ENCODE peak calls at places on chromosomes 5 and 9, in ten cellular contexts. L is IMR-90, Q is pancreas, U is prostate gland, H is cardiac muscle cell, D is left ventricle myocardium inferior, E is breast epithelium, V is aorta, X is endothelial cell of umbilical vein, G is neuronal stem cell. S is an unnamed sample.
A peak's percentile ranks its signal among the peaks of the same experiment; 100 is the strongest.

GRCh38 chr5:120447706-120448239 is 16.3 kb upstream of the PRR16 start:
- DNase-seq in V (no peak), U (no peak), L (peak; percentile 41), H (no peak), D (no peak), G (no peak), Q (no peak), E (no peak), X (peak; percentile 49), S (no peak)

GRCh38 chr5:73384861-73385260 is 63.7 kb downstream of the FOXD1 start:
- DNase-seq in Q (no peak), L (no peak), V (no peak), E (no peak), H (no peak), D (no peak), U (no peak), G (no peak), X (no peak), S (no peak)

GRCh38 chr5:149485655-149486615 is 65.3 kb downstream of the CSNK1A1 start:
- DNase-seq in H (peak; percentile 54), U (peak; percentile 99), V (no peak), G (no peak), L (peak; percentile 100), D (peak; percentile 73), X (peak; percentile 98), E (peak; percentile 86), Q (peak; percentile 83), S (peak; percentile 91)

GRCh38 chr9:133116346-133117231 is 4.5 kb downstream of the RALGDS start:
- DNase-seq in E (no peak), V (peak; percentile 67), G (no peak), U (no peak), H (no peak), Q (peak; percentile 59), X (no peak), L (no peak), D (peak; percentile 17), S (no peak)

GRCh38 chr9:131194767-131195166 is 69.4 kb downstream of the NUP214 start:
- DNase-seq in L (no peak), E (no peak), Q (no peak), V (no peak), D (no peak), U (no peak), G (no peak), H (no peak), X (no peak), S (no peak)

GRCh38 chr9:73577867-73578266 is 426.2 kb downstream of the ANXA1 start:
- DNase-seq in Q (no peak), X (no peak), V (no peak), E (no peak), D (no peak), U (no peak), G (no peak), H (peak; percentile 36), L (no peak), S (no peak)

GRCh38 chr9:91948423-91949292 is 1.4 kb downstream of the ROR2 start:
- DNase-seq in H (peak; percentile 76), X (no peak), Q (peak; percentile 55), D (peak; percentile 25), V (peak; percentile 77), G (peak; percentile 69), U (peak; percentile 81), E (peak; percentile 76), L (peak; percentile 57), S (peak; percentile 73)

GRCh38 chr5:133527311-133527710 is 85.0 kb downstream of the FSTL4 start:
- DNase-seq in Q (no peak), E (no peak), X (no peak), D (no peak), V (no peak), G (no peak), H (no peak), L (peak; percentile 22), U (no peak), S (no peak)

GRCh38 chr9:98502976-98503325 is 205.8 kb downstream of the GABBR2 start:
- DNase-seq in Q (no peak), E (no peak), H (peak; percentile 47), D (peak; percentile 26), G (no peak), V (no peak), U (no peak), L (peak; percentile 56), X (no peak), S (no peak)

GRCh38 chr9:129125478-129125877 is 14.3 kb downstream of the PTPA start:
- DNase-seq in D (no peak), Q (no peak), X (no peak), L (peak; percentile 91), U (no peak), E (no peak), V (no peak), H (no peak), G (no peak), S (no peak)

GRCh38 chr9:134210908-134211810 is 46.8 kb upstream of the RNU6ATAC start:
- DNase-seq in Q (peak; percentile 37), H (no peak), D (peak; percentile 37), L (no peak), V (peak; percentile 78), E (no peak), X (no peak), U (peak; percentile 81), G (no peak), S (peak; percentile 16)

GRCh38 chr5:141084487-141084989 is 9.9 kb upstream of the PCDHB2 start:
- DNase-seq in X (peak; percentile 39), L (peak; percentile 9), V (no peak), D (no peak), G (peak; percentile 8), H (peak; percentile 69), E (peak; percentile 64), U (no peak), Q (peak; percentile 53), S (peak; percentile 39)

GRCh38 chr5:178529080-178529479 is 61.1 kb downstream of the COL23A1 start:
- DNase-seq in H (no peak), U (no peak), X (no peak), V (no peak), Q (no peak), G (no peak), E (no peak), D (no peak), L (no peak), S (no peak)
- H3K9me3 ChIP-seq in H (no peaks in the 10 kb centered on the region), U (no peaks in the 10 kb centered on the region), X (no peaks in the 10 kb centered on the region), V (no peaks in the 10 kb centered on the region), Q (no peaks in the 10 kb centered on the region), G (no peaks in the 10 kb centered on the region), E (no peaks in the 10 kb centered on the region), D (no peaks in the 10 kb centered on the region), L (peaks cover 48% of the 10 kb centered on the region), S (no peaks in the 10 kb centered on the region)

DNA sequence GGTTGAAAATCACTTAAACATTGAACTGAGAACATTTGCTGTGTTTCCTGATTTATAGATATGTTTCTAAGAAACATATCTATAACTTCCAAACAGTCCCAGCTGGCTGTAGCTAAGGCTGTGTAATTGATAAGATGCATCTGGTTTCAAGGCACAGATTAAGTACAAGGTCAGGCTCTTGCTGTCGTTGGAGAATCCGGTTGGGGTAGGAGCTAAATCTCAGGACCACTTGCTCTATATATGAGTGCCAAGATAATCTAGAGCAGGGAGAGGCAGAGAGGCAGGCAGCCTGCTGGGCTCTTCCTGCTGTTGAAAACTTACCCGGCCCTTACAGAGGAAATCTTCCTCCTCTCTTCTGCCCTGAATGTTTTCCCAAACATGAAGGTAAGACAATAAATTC is at the start of gene C7:
- DNase-seq in D (no peak), E (no peak), Q (no peak), U (no peak), H (peak; percentile 45), X (peak; percentile 35), G (no peak), L (peak; percentile 19), V (no peak), S (peak; percentile 17)
- H3K4me3 ChIP-seq in D (peak within 1 kb of the TSS; percentile 51), E (no peak within 1 kb of the TSS), Q (peak within 1 kb of the TSS; percentile 5), U (peak within 1 kb of the TSS; percentile 3), H (peak within 1 kb of the TSS; percentile 20), X (no peak within 1 kb of the TSS), G (no peak within 1 kb of the TSS), L (no peak within 1 kb of the TSS), V (no peak within 1 kb of the TSS), S (no peak within 1 kb of the TSS)

GRCh38 chr5:150945501-150945900 is 40.7 kb upstream of the ZNF300 start:
- DNase-seq in H (no peak), G (no peak), E (no peak), X (no peak), L (peak; percentile 5), U (no peak), Q (no peak), V (no peak), D (no peak), S (no peak)

GRCh38 chr5:150946351-150946905 is 41.6 kb upstream of the ZNF300 start:
- DNase-seq in G (no peak), X (peak; percentile 88), E (peak; percentile 75), L (peak; percentile 39), U (peak; percentile 62), H (no peak), D (peak; percentile 86), V (peak; percentile 94), Q (peak; percentile 87), S (peak; percentile 88)

GRCh38 chr5:150945947-150946346 is 41.2 kb upstream of the ZNF300 start:
- DNase-seq in E (no peak), H (no peak), L (no peak), U (no peak), V (no peak), Q (no peak), G (no peak), D (no peak), X (no peak), S (peak; percentile 16)

DNA sequence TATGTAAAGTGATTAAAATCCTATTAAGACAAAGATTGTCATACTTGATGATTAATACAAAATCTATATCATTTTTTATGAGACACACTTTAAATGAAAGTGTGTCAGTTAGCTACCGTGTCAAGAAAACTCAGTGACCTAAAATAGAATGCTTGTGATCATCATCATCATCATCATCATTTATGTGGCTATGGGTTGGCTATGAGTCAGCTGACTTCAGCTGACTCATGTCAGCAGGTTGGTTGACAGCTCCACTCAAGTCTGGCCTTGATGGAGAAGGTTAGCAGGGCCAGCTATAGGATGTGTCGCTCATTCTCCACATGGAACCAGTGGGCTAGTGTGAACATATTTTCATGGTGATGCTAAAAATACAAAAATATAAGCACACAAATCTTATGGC is 43.8 kb upstream of the ZNF300 start:
- DNase-seq in V (no peak), E (no peak), G (no peak), H (no peak), U (no peak), X (no peak), D (no peak), L (no peak), Q (no peak), S (no peak)
- H3K9me3 ChIP-seq in V (peaks cover 10% of the 10 kb centered on the region), E (peaks cover 35% of the 10 kb centered on the region), G (peaks cover 17% of the 10 kb centered on the region), H (peaks cover 4% of the 10 kb centered on the region), U (no peaks in the 10 kb centered on the region), X (peaks cover 6% of the 10 kb centered on the region), D (peaks cover 92% of the 10 kb centered on the region), L (peaks cover 34% of the 10 kb centered on the region), Q (no peaks in the 10 kb centered on the region), S (peaks cover 3% of the 10 kb centered on the region)

GRCh38 chr5:83034552-83035181 is 42.5 kb downstream of the TMEM167A start:
- DNase-seq in H (no peak), V (no peak), E (no peak), G (no peak), U (no peak), X (no peak), D (no peak), Q (no peak), L (no peak), S (no peak)
- H3K4me3 ChIP-seq in H (no peak overlapping the region), V (no peak overlapping the region), E (no peak overlapping the region), G (no peak overlapping the region), U (no peak overlapping the region), X (no peak overlapping the region), D (no peak overlapping the region), Q (no peak overlapping the region), L (no peak overlapping the region), S (no peak overlapping the region)

GRCh38 chr5:164959761-164960160 is 1454.3 kb downstream of the MAT2B start:
- DNase-seq in H (no peak), U (no peak), D (no peak), E (no peak), Q (no peak), X (no peak), V (no peak), L (no peak), G (no peak), S (no peak)
- H3K9me3 ChIP-seq in H (no peaks in the 10 kb centered on the region), U (no peaks in the 10 kb centered on the region), D (no peaks in the 10 kb centered on the region), E (no peaks in the 10 kb centered on the region), Q (no peaks in the 10 kb centered on the region), X (peaks cover 4% of the 10 kb centered on the region), V (no peaks in the 10 kb centered on the region), L (peaks cover 2% of the 10 kb centered on the region), G (no peaks in the 10 kb centered on the region), S (no peaks in the 10 kb centered on the region)

S was measured in uterus.